ENCODE peak calls at places on chromosome 10, in eight cellular contexts. B is kidney tubule cell; T is activated CD4-positive, alpha-beta T cell treated with anti-CD3 and anti-CD28 coated beads for 36 hours; X is breast epithelium; K is amniotic stem cell; J is activated B cell treated with CpG ODN at 0.5 μM for 24 hours; Z is AG04450; F is fibroblast of pulmonary artery. L is an unnamed sample.

GRCh38 chr10:78462221-78462620 is 428.6 kb downstream of the RPS24 start:
- DNase-seq in F (no peak), K (no peak), J (no peak), X (no peak), B (peak), Z (no peak), T (no peak), L (no peak)

GRCh38 chr10:125264091-125264490 is 103.7 kb upstream of the CTBP2 start:
- DNase-seq in Z (no peak), F (no peak), K (no peak), J (no peak), T (no peak), X (no peak), B (no peak), L (no peak)

GRCh38 chr10:63208981-63209380 is 75.9 kb downstream of the NRBF2 start:
- DNase-seq in X (no peak), F (peak), K (no peak), B (peak), J (no peak), T (no peak), Z (no peak), L (no peak)

GRCh38 chr10:124197301-124198148 is 104.1 kb upstream of the CHST15 start:
- DNase-seq in B (no peak), F (no peak), J (no peak), X (no peak), T (no peak), K (no peak), Z (no peak), L (no peak)

GRCh38 chr10:124028700-124029487 is 64.5 kb downstream of the CHST15 start:
- DNase-seq in T (no peak), B (no peak), K (no peak), Z (no peak), F (no peak), X (no peak), J (no peak), L (no peak)

GRCh38 chr10:83410570-83410969 is 728.7 kb upstream of the GHITM start:
- DNase-seq in F (no peak), B (no peak), T (no peak), X (no peak), Z (no peak), K (no peak), J (no peak), L (no peak)

GRCh38 chr10:101716891-101717659 is 22.1 kb upstream of the FBXW4 start:
- DNase-seq in T (peak), Z (no peak), B (no peak), J (no peak), K (no peak), F (no peak), X (no peak), L (no peak)

GRCh38 chr10:90871279-90871760 is 454 bp upstream of the RPP30 start:
- DNase-seq in X (no peak), F (peak), K (peak), J (no peak), T (peak), Z (peak), B (peak), L (peak)

GRCh38 chr10:28180654-28181053 is 122.2 kb downstream of the MPP7 start:
- DNase-seq in K (no peak), F (no peak), T (peak), J (no peak), X (no peak), B (peak), Z (no peak), L (peak)

GRCh38 chr10:45441791-45442190 is 67.8 kb downstream of the ALOX5 start:
- DNase-seq in T (no peak), Z (no peak), J (no peak), F (no peak), X (no peak), B (no peak), K (no peak), L (no peak)

GRCh38 chr10:133327651-133328357 is 8.9 kb downstream of the CALY start:
- DNase-seq in J (no peak), K (no peak), B (peak), Z (no peak), X (no peak), F (no peak), T (no peak), L (no peak)

GRCh38 chr10:112815238-112816032 is 134.6 kb upstream of the TCF7L2 start:
- DNase-seq in J (no peak), B (peak), Z (no peak), F (peak), T (no peak), X (no peak), K (no peak), L (peak)